ENCODE peak calls at places on chromosomes 4 and X, in five cellular contexts. U is endodermal cell, X is esophagus squamous epithelium, D is iPS DF 6.9, Q is uterus. G is an unnamed sample.

GRCh38 chr4:108571027-108571569 is 49.3 kb upstream of the RPL34 start:
- DNase-seq in U (no peak), X (no peak), D (no peak), Q (no peak), G (no peak)

GRCh38 chr4:118351851-118352827 is 664 bp downstream of the PRSS12 start:
- DNase-seq in U (peak), X (no peak), D (no peak), Q (no peak), G (no peak)

GRCh38 chr4:84938316-84938715 is 28.2 kb downstream of the WDFY3 start:
- DNase-seq in U (no peak), X (no peak), D (no peak), Q (no peak), G (peak)

GRCh38 chr4:39637572-39638357 is 900 bp downstream of the SMIM14 start:
- DNase-seq in U (peak), X (no peak), D (no peak), Q (peak), G (peak)

GRCh38 chrX:40663880-40664630 is 16.7 kb upstream of the CXorf38 start:
- DNase-seq in U (peak), X (no peak), D (no peak), Q (no peak), G (no peak)

GRCh38 chr4:110514889-110515479 is 39.0 kb downstream of the ENPEP start:
- DNase-seq in U (no peak), X (no peak), D (no peak), Q (no peak), G (no peak)

GRCh38 chr4:151529187-151529586 is 120.2 kb downstream of the FHIP1A start:
- DNase-seq in U (no peak), X (no peak), D (no peak), Q (no peak), G (no peak)

GRCh38 chrX:153925739-153926593 is at the start of gene ARHGAP4:
- DNase-seq in U (no peak), X (no peak), D (no peak), Q (no peak), G (no peak)

GRCh38 chr4:105471566-105472176 is 2.2 kb downstream of the PPA2 start:
- DNase-seq in U (peak), X (peak), D (peak), Q (peak), G (no peak)

GRCh38 chrX:12460929-12461328 is 322.7 kb downstream of the FRMPD4 start:
- DNase-seq in U (no peak), X (no peak), D (no peak), Q (no peak), G (no peak)

GRCh38 chr4:141645611-141646340 is 9.4 kb downstream of the IL15 start:
- DNase-seq in U (no peak), X (no peak), D (no peak), Q (no peak), G (no peak)

GRCh38 chr4:27595956-27596355 is 735.3 kb downstream of the STIM2 start:
- DNase-seq in U (no peak), X (no peak), D (no peak), Q (no peak), G (no peak)

GRCh38 chrX:30824275-30824674 is 64.8 kb downstream of the TAB3 start:
- DNase-seq in U (no peak), X (no peak), D (no peak), Q (no peak), G (no peak)

GRCh38 chr4:30828290-30828926 is 108.2 kb downstream of the PCDH7 start:
- DNase-seq in U (no peak), X (no peak), D (no peak), Q (no peak), G (no peak)

GRCh38 chr4:39353478-39354177 is 12.5 kb downstream of the RFC1 start:
- DNase-seq in U (no peak), X (no peak), D (no peak), Q (no peak), G (no peak)

GRCh38 chr4:141467225-141467624 is 169.2 kb upstream of the IL15 start:
- DNase-seq in U (no peak), X (no peak), D (no peak), Q (no peak), G (no peak)

GRCh38 chrX:73239242-73239641 is 24.6 kb upstream of the NAP1L2 start:
- DNase-seq in U (peak), X (no peak), D (no peak), Q (no peak), G (no peak)

GRCh38 chrX:68832516-68833447 is 4.0 kb downstream of the EFNB1 start:
- DNase-seq in U (peak), X (no peak), D (no peak), Q (no peak), G (no peak)

GRCh38 chrX:101117701-101118100 is 19.7 kb downstream of the CENPI start:
- DNase-seq in U (no peak), X (no peak), D (no peak), Q (no peak), G (no peak)

GRCh38 chr4:153518637-153519384 is 52.7 kb downstream of the TMEM131L start:
- DNase-seq in U (no peak), X (no peak), D (no peak), Q (no peak), G (no peak)

GRCh38 chrX:69565247-69565815 is 50.6 kb upstream of the EDA start:
- DNase-seq in U (no peak), X (no peak), D (no peak), Q (no peak), G (no peak)

GRCh38 chrX:120617996-120618630 is 11.7 kb downstream of the C1GALT1C1 start:
- DNase-seq in U (no peak), X (no peak), D (no peak), Q (no peak), G (no peak)
- H3K27ac ChIP-seq in U (no peak), X (no peak), D (no peak), Q (no peak), G (no peak)

DNA sequence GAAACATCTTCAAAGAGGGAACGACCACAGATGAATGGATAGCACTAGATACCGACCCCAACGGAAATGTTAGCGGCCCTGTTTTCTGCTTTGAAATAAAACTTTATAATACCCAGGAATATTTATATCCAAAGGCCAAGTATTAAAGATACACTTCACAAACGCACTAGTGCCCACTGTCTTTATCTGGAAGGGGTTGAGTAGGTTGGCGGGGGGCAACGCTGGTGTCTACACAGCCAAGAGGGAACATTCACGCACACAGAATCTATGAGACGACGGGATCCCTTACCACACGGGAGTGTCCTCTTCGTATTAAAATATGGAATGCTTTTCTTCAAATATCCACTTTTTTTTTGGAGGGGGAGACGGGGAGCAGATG is 3.3 kb downstream of the HAND2 start:
- DNase-seq in U (no peak), X (no peak), D (no peak), Q (no peak), G (no peak)
- H3K27ac ChIP-seq in U (no peak), X (no peak), D (no peak), Q (peak), G (peak)

GRCh38 chrX:150088042-150088441 is 149.8 kb upstream of the EOLA2 start:
- DNase-seq in U (no peak), X (no peak), D (no peak), Q (no peak), G (no peak)

GRCh38 chrX:150087612-150088011 is 149.3 kb upstream of the EOLA2 start:
- DNase-seq in U (no peak), X (no peak), D (no peak), Q (no peak), G (no peak)

GRCh38 chrX:150086371-150086770 is 148.1 kb upstream of the EOLA2 start:
- DNase-seq in U (no peak), X (no peak), D (no peak), Q (no peak), G (no peak)

GRCh38 chrX:150085881-150086280 is 147.6 kb upstream of the EOLA2 start:
- DNase-seq in U (no peak), X (no peak), D (no peak), Q (no peak), G (no peak)

DNA sequence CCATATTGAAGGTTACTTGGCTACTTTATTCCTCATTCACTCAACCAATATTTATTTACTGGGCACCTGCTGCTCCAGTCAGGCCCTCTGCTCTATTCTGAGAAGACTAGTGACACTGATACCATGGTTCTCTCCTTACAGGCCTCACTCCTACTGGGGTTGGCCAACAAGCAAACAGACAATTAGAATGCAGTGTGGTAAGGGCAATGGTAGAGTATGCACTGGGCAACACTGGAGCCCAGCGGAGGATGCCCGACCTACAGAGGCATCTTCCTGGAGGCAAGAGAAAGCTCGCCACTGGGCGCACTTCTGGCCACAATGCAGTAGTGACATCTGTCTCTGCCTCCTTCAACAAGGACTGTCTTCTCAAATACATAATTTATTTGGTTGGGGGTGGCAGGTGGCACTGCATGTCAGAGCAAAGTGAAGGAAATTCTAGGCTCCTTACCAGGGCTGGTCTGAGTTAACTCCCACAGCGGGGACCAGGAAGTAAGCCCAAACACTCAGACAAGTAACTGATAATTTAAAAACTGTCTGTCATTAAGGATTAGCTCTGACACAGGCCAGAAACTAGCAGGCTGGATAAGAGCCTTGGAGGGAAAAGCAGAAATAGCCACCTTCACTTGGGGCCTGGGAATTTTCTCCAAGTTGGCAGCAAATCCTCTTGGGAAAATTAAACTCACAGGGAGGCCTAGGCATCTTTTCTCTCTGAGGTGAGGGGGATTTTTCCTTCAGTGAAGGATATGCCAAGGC is 150.7 kb upstream of the EOLA2 start:
- DNase-seq in U (no peak), X (no peak), D (no peak), Q (no peak), G (no peak)
- H3K27ac ChIP-seq in U (no peak), X (no peak), D (no peak), Q (no peak), G (no peak)

DNA sequence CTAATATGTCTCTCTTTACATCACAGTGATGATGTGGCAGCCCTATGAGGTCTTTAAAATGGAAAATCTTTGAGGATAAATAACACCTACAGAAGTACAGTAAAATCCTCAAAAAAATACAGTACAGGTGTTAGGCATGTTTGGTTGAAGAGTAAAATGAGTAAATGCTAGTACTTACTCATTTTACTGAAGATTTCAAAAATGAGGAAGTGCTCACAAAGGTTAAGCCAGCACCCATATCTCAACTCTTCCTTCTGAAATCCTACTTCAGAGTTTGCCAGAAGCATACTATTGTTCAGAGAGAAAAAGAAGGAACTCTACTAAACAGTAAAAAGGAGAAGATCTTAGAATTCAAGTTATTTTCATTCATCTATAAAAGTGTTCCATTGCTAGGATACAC is 130.9 kb downstream of the CBR4 start:
- DNase-seq in U (no peak), X (no peak), D (no peak), Q (no peak), G (no peak)
- H3K27ac ChIP-seq in U (no peak), X (peak), D (no peak), Q (peak), G (peak)

GRCh38 chrX:93673056-93673868 is at the start of gene NAP1L3:
- DNase-seq in U (peak), X (no peak), D (peak), Q (peak), G (peak)
- H3K27ac ChIP-seq in U (peak), X (peak), D (no peak), Q (peak), G (no peak)

DNA sequence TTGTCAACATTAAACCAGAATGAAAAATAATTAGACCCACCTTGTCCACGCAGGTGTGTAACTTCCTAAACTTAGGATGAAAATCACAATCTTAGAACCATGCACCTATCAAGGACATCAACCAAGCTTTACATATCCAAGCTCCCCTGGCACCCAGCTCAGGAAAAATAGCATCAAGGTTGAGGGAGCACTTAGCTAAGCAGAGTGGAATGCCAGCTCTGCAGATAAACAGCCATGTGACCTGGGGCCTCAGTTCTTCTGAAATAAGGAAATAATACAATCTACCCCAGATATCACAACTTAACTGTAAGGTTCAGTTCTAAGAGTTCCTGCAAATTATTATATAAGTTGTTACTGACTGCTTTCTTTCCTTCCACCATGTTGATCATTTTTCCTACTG is 64.7 kb downstream of the DHX15 start:
- DNase-seq in U (peak), X (no peak), D (no peak), Q (no peak), G (no peak)
- H3K27ac ChIP-seq in U (no peak), X (no peak), D (no peak), Q (no peak), G (peak)